ENCODE peak calls at places on chromosomes 3 and 15, in eight cellular contexts. One of them, this sample, is unnamed.
A peak's percentile ranks its signal among the peaks of the same experiment; 100 is the strongest.

GRCh38 chr3:108477511-108478147 is 32.8 kb downstream of the MYH15 start:
- DNase-seq in WTC11: peak; percentile 49
- DNase-seq in left ventricle myocardium inferior: no peak
- DNase-seq in WERI-Rb-1: peak; percentile 70
- DNase-seq in glutamatergic neuron: peak; percentile 68
- DNase-seq in HFF-Myc: no peak
- DNase-seq in mammary epithelial cell: peak; percentile 48
- DNase-seq in tibial nerve: no peak
- DNase-seq in this sample: peak; percentile 68

GRCh38 chr3:23865595-23866396 is 51.0 kb downstream of the NKIRAS1 start:
- DNase-seq in left ventricle myocardium inferior: no peak
- DNase-seq in WERI-Rb-1: no peak
- DNase-seq in WTC11: peak; percentile 34
- DNase-seq in mammary epithelial cell: no peak
- DNase-seq in HFF-Myc: no peak
- DNase-seq in tibial nerve: no peak
- DNase-seq in glutamatergic neuron: no peak
- DNase-seq in this sample: no peak

GRCh38 chr15:64895285-64896065 is 16.2 kb upstream of the ANKDD1A start:
- DNase-seq in HFF-Myc: no peak
- DNase-seq in mammary epithelial cell: no peak
- DNase-seq in glutamatergic neuron: no peak
- DNase-seq in tibial nerve: no peak
- DNase-seq in WERI-Rb-1: no peak
- DNase-seq in left ventricle myocardium inferior: no peak
- DNase-seq in WTC11: no peak
- DNase-seq in this sample: peak; percentile 45

GRCh38 chr3:122793568-122794416 is at the start of gene HSPBAP1:
- DNase-seq in HFF-Myc: peak; percentile 93
- DNase-seq in tibial nerve: peak; percentile 90
- DNase-seq in glutamatergic neuron: peak; percentile 94
- DNase-seq in WERI-Rb-1: peak; percentile 91
- DNase-seq in mammary epithelial cell: peak; percentile 92
- DNase-seq in WTC11: peak; percentile 92
- DNase-seq in left ventricle myocardium inferior: peak; percentile 95
- DNase-seq in this sample: peak; percentile 96

GRCh38 chr3:127079211-127079610 is 96.3 kb downstream of the PLXNA1 start:
- DNase-seq in tibial nerve: no peak
- DNase-seq in glutamatergic neuron: peak; percentile 7
- DNase-seq in WERI-Rb-1: no peak
- DNase-seq in HFF-Myc: no peak
- DNase-seq in WTC11: no peak
- DNase-seq in mammary epithelial cell: no peak
- DNase-seq in left ventricle myocardium inferior: no peak
- DNase-seq in this sample: no peak

GRCh38 chr15:60758961-60759729 is 280.2 kb upstream of the ICE2 start:
- DNase-seq in HFF-Myc: no peak
- DNase-seq in glutamatergic neuron: no peak
- DNase-seq in WERI-Rb-1: no peak
- DNase-seq in WTC11: no peak
- DNase-seq in tibial nerve: no peak
- DNase-seq in mammary epithelial cell: peak; percentile 76
- DNase-seq in left ventricle myocardium inferior: no peak
- DNase-seq in this sample: no peak

GRCh38 chr3:88807471-88808090 is 299.8 kb upstream of the EPHA3 start:
- DNase-seq in HFF-Myc: no peak
- DNase-seq in mammary epithelial cell: peak; percentile 72
- DNase-seq in left ventricle myocardium inferior: no peak
- DNase-seq in WTC11: no peak
- DNase-seq in WERI-Rb-1: peak; percentile 23
- DNase-seq in glutamatergic neuron: no peak
- DNase-seq in tibial nerve: no peak
- DNase-seq in this sample: no peak

GRCh38 chr3:71528816-71529215 is 54.7 kb downstream of the FOXP1 start:
- DNase-seq in HFF-Myc: no peak
- DNase-seq in tibial nerve: no peak
- DNase-seq in left ventricle myocardium inferior: no peak
- DNase-seq in glutamatergic neuron: no peak
- DNase-seq in WTC11: no peak
- DNase-seq in WERI-Rb-1: no peak
- DNase-seq in mammary epithelial cell: no peak
- DNase-seq in this sample: no peak

GRCh38 chr3:197959891-197960693 is at the start of gene LMLN:
- DNase-seq in HFF-Myc: peak; percentile 69
- DNase-seq in left ventricle myocardium inferior: peak; percentile 96
- DNase-seq in WERI-Rb-1: peak; percentile 85
- DNase-seq in glutamatergic neuron: peak; percentile 98
- DNase-seq in WTC11: peak; percentile 92
- DNase-seq in tibial nerve: peak; percentile 89
- DNase-seq in mammary epithelial cell: peak; percentile 96
- DNase-seq in this sample: peak; percentile 97

GRCh38 chr15:75637245-75638009 is 2.6 kb downstream of the IMP3 start:
- DNase-seq in tibial nerve: no peak
- DNase-seq in HFF-Myc: no peak
- DNase-seq in WERI-Rb-1: no peak
- DNase-seq in left ventricle myocardium inferior: no peak
- DNase-seq in glutamatergic neuron: no peak
- DNase-seq in mammary epithelial cell: no peak
- DNase-seq in WTC11: no peak
- DNase-seq in this sample: no peak

GRCh38 chr3:53705024-53705750 is 141.0 kb downstream of the CHDH start:
- DNase-seq in mammary epithelial cell: no peak
- DNase-seq in WERI-Rb-1: no peak
- DNase-seq in WTC11: no peak
- DNase-seq in HFF-Myc: no peak
- DNase-seq in left ventricle myocardium inferior: no peak
- DNase-seq in glutamatergic neuron: no peak
- DNase-seq in tibial nerve: no peak
- DNase-seq in this sample: no peak

DNA sequence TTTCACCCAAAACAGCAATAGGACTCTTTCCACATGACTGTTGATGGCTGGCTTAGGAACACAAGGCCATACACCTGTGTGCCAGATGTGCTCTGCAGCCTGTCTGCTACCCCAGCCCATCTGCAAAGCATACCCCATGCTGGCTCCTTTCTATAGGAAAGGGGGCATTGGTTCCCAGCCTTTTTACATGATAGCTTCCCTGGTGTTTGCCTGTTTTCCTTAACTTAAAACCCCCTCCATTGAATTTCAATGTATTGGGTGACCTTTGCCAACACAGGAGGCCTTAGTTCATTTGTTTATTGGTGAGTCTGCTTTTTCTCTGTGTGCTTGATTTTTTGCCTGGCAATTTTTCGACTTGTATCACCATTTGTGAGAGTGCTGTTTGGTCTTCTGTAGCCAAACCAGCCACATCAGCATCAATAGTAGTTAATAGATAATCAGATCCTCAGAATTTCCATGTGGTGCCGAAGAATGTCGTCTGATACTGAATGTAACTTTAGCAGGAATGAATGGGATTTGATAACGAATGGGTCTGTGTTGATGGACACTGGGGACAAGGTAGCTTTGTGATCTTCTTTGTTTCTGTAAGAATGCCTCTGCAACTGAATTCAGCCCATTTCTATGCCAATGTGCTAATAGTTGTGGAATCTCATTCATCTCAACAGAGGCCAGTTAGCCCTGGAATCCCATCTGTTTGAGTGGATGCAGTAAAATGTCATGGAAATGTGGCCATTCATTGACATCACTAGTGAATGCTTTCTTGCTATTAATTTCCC is 272.2 kb upstream of the RARB start:
- DNase-seq in WERI-Rb-1: no peak
- DNase-seq in mammary epithelial cell: no peak
- DNase-seq in left ventricle myocardium inferior: no peak
- DNase-seq in WTC11: peak; percentile 51
- DNase-seq in tibial nerve: no peak
- DNase-seq in glutamatergic neuron: no peak
- DNase-seq in HFF-Myc: peak; percentile 67
- DNase-seq in this sample: no peak
- TF ChIP-seq CTCF in WERI-Rb-1: no peak
- TF ChIP-seq CTCF in mammary epithelial cell: no peak
- TF ChIP-seq CTCF in left ventricle myocardium inferior: no peak
- TF ChIP-seq CTCF in WTC11: no peak
- TF ChIP-seq CTCF in tibial nerve: no peak
- TF ChIP-seq CTCF in glutamatergic neuron: no peak
- TF ChIP-seq CTCF in HFF-Myc: no peak
- TF ChIP-seq CTCF in this sample: no peak

GRCh38 chr3:99627062-99627826 is 11.2 kb upstream of the COL8A1 start:
- DNase-seq in WERI-Rb-1: peak; percentile 30
- DNase-seq in HFF-Myc: no peak
- DNase-seq in left ventricle myocardium inferior: no peak
- DNase-seq in tibial nerve: no peak
- DNase-seq in mammary epithelial cell: peak; percentile 18
- DNase-seq in WTC11: no peak
- DNase-seq in glutamatergic neuron: no peak
- DNase-seq in this sample: peak; percentile 5
- TF ChIP-seq CTCF in WERI-Rb-1: peak; percentile 6
- TF ChIP-seq CTCF in HFF-Myc: peak; percentile 10
- TF ChIP-seq CTCF in left ventricle myocardium inferior: no peak
- TF ChIP-seq CTCF in tibial nerve: no peak
- TF ChIP-seq CTCF in mammary epithelial cell: peak; percentile 3
- TF ChIP-seq CTCF in WTC11: no peak
- TF ChIP-seq CTCF in glutamatergic neuron: peak; percentile 17
- TF ChIP-seq CTCF in this sample: no peak

GRCh38 chr15:83446904-83447708 is at the start of gene SH3GL3:
- DNase-seq in glutamatergic neuron: peak; percentile 86
- DNase-seq in WTC11: peak; percentile 79
- DNase-seq in mammary epithelial cell: peak; percentile 79
- DNase-seq in HFF-Myc: no peak
- DNase-seq in WERI-Rb-1: peak; percentile 89
- DNase-seq in tibial nerve: peak; percentile 38
- DNase-seq in left ventricle myocardium inferior: peak; percentile 76
- DNase-seq in this sample: peak; percentile 80
- TF ChIP-seq CTCF in glutamatergic neuron: no peak
- TF ChIP-seq CTCF in WTC11: no peak
- TF ChIP-seq CTCF in mammary epithelial cell: peak; percentile 62
- TF ChIP-seq CTCF in HFF-Myc: peak; percentile 41
- TF ChIP-seq CTCF in WERI-Rb-1: peak; percentile 63
- TF ChIP-seq CTCF in tibial nerve: no peak
- TF ChIP-seq CTCF in left ventricle myocardium inferior: peak; percentile 32
- TF ChIP-seq CTCF in this sample: peak; percentile 22

DNA sequence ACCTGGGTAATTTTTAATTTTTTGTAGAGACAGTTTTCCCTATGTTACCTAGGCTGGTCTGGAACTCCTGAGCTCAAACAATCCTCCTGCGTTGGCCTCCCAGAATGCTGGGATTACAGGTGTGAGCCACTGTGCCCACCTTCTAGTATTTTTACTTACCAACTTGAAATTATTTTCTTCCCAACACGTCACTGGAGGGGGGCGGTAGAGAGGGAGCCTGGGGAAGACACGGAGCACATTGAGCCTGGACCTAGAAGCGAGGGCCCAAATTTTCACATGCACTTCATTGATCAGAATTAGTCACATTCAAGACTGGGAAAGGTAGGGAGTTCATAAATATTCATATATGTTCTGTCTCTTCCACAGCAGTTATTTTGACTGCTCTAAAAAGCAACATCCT is 98.5 kb downstream of the STRIT1 start:
- DNase-seq in HFF-Myc: no peak
- DNase-seq in WTC11: peak; percentile 16
- DNase-seq in glutamatergic neuron: no peak
- DNase-seq in mammary epithelial cell: no peak
- DNase-seq in WERI-Rb-1: no peak
- DNase-seq in left ventricle myocardium inferior: no peak
- DNase-seq in tibial nerve: no peak
- DNase-seq in this sample: no peak
- TF ChIP-seq CTCF in HFF-Myc: no peak
- TF ChIP-seq CTCF in WTC11: no peak
- TF ChIP-seq CTCF in glutamatergic neuron: no peak
- TF ChIP-seq CTCF in mammary epithelial cell: no peak
- TF ChIP-seq CTCF in WERI-Rb-1: no peak
- TF ChIP-seq CTCF in left ventricle myocardium inferior: no peak
- TF ChIP-seq CTCF in tibial nerve: no peak
- TF ChIP-seq CTCF in this sample: no peak

DNA sequence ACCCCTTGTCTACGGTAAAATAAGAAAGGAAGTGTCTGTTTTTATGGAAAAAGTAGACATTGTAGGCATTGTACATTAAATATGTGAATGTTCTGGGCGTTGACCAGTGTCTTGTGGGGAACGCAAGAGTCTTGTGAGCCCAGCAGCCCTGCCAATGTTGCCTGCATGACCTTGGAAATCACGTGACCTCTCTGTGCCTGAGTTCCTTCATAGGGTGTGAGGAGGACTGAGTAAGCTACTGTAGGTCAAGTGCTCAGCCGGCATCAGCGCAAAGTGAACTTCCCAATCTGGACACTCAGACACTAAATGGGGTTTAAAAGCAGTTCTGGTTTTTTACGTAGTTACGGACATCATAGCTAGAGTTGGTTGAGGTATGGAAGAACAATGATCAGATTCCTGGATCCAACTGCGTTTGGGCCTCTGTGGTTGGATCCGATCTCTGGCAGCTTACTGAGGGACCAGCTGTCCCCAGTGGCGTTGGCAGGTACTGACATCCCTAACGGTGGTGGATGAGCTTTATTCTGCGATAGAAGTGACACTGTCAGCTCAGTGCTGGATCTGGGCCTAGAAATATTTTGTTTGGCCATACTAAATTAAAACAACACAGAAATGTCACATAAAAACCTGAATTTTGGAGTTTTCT is 63.8 kb downstream of the SPSB4 start:
- DNase-seq in HFF-Myc: no peak
- DNase-seq in WERI-Rb-1: peak; percentile 40
- DNase-seq in left ventricle myocardium inferior: no peak
- DNase-seq in tibial nerve: no peak
- DNase-seq in mammary epithelial cell: no peak
- DNase-seq in glutamatergic neuron: no peak
- DNase-seq in WTC11: peak; percentile 63
- DNase-seq in this sample: no peak
- TF ChIP-seq CTCF in HFF-Myc: peak; percentile 34
- TF ChIP-seq CTCF in WERI-Rb-1: peak; percentile 64
- TF ChIP-seq CTCF in left ventricle myocardium inferior: peak; percentile 47
- TF ChIP-seq CTCF in tibial nerve: peak; percentile 30
- TF ChIP-seq CTCF in mammary epithelial cell: peak; percentile 39
- TF ChIP-seq CTCF in glutamatergic neuron: peak; percentile 83
- TF ChIP-seq CTCF in WTC11: peak; percentile 36
- TF ChIP-seq CTCF in this sample: peak; percentile 43

GRCh38 chr3:171807806-171808205 is 2.5 kb downstream of the PLD1 start:
- DNase-seq in HFF-Myc: no peak
- DNase-seq in tibial nerve: no peak
- DNase-seq in WTC11: no peak
- DNase-seq in left ventricle myocardium inferior: no peak
- DNase-seq in mammary epithelial cell: no peak
- DNase-seq in WERI-Rb-1: no peak
- DNase-seq in glutamatergic neuron: no peak
- DNase-seq in this sample: no peak

GRCh38 chr3:171811059-171811912 is 1.0 kb upstream of the PLD1 start:
- DNase-seq in left ventricle myocardium inferior: no peak
- DNase-seq in mammary epithelial cell: peak; percentile 98
- DNase-seq in tibial nerve: no peak
- DNase-seq in HFF-Myc: peak; percentile 75
- DNase-seq in WERI-Rb-1: no peak
- DNase-seq in WTC11: no peak
- DNase-seq in glutamatergic neuron: no peak
- DNase-seq in this sample: no peak

GRCh38 chr3:171810278-171811058 is at the start of gene PLD1:
- DNase-seq in tibial nerve: peak; percentile 59
- DNase-seq in left ventricle myocardium inferior: peak; percentile 85
- DNase-seq in HFF-Myc: no peak
- DNase-seq in WTC11: peak; percentile 60
- DNase-seq in glutamatergic neuron: peak; percentile 60
- DNase-seq in WERI-Rb-1: peak; percentile 69
- DNase-seq in mammary epithelial cell: peak; percentile 94
- DNase-seq in this sample: peak; percentile 39

GRCh38 chr3:171811913-171812321 is 1.6 kb upstream of the PLD1 start:
- DNase-seq in glutamatergic neuron: no peak
- DNase-seq in mammary epithelial cell: peak; percentile 73
- DNase-seq in HFF-Myc: no peak
- DNase-seq in WERI-Rb-1: no peak
- DNase-seq in WTC11: no peak
- DNase-seq in tibial nerve: no peak
- DNase-seq in left ventricle myocardium inferior: no peak
- DNase-seq in this sample: no peak

GRCh38 chr3:171809513-171810277 is 588 bp downstream of the PLD1 start:
- DNase-seq in tibial nerve: peak; percentile 74
- DNase-seq in HFF-Myc: no peak
- DNase-seq in mammary epithelial cell: peak; percentile 83
- DNase-seq in WTC11: peak; percentile 67
- DNase-seq in left ventricle myocardium inferior: peak; percentile 90
- DNase-seq in WERI-Rb-1: no peak
- DNase-seq in glutamatergic neuron: peak; percentile 64
- DNase-seq in this sample: peak; percentile 66
- TF ChIP-seq CTCF in tibial nerve: peak; percentile 25
- TF ChIP-seq CTCF in HFF-Myc: no peak
- TF ChIP-seq CTCF in mammary epithelial cell: peak; percentile 6
- TF ChIP-seq CTCF in WTC11: no peak
- TF ChIP-seq CTCF in left ventricle myocardium inferior: no peak
- TF ChIP-seq CTCF in WERI-Rb-1: no peak
- TF ChIP-seq CTCF in glutamatergic neuron: no peak
- TF ChIP-seq CTCF in this sample: no peak

This sample was measured in activated CD8-positive, alpha-beta T cell treated with anti-CD3 and anti-CD28 coated beads for 36 hours.